ENCODE peak calls at places on chromosome 14, in ten cellular contexts. W is ovary, R is transverse colon, L is GM12878, S is stomach, G is HepG2, F is H1, T is K562, M is sigmoid colon, A is tibial nerve. E is an unnamed sample. For H3K36me3, the result is how much of the 10 kb centered on the place peaks cover.

GRCh38 chr14:102474934-102475333 is 34.6 kb downstream of the ANKRD9 start:
- DNase-seq in W (peak), R (peak), G (no peak), T (no peak), L (no peak), F (no peak), M (peak), S (peak), A (no peak), E (no peak)

GRCh38 chr14:70804556-70805162 is 4.7 kb downstream of the MAP3K9 start:
- DNase-seq in F (no peak), A (no peak), S (no peak), M (no peak), L (no peak), T (no peak), W (no peak), R (no peak), G (no peak), E (no peak)

GRCh38 chr14:49970474-49971147 is 77.7 kb downstream of the ARF6 start:
- DNase-seq in A (peak), T (peak), S (peak), W (no peak), M (no peak), L (no peak), F (no peak), G (no peak), R (no peak), E (no peak)

GRCh38 chr14:94158239-94158888 is 15.8 kb upstream of the PPP4R4 start:
- DNase-seq in L (no peak), S (no peak), R (no peak), W (no peak), G (no peak), F (no peak), M (no peak), A (no peak), T (no peak), E (peak)

GRCh38 chr14:50531595-50532501 is 521 bp downstream of the MAP4K5 start:
- DNase-seq in F (peak), L (no peak), M (peak), G (no peak), A (peak), R (peak), W (peak), T (peak), S (peak), E (no peak)

GRCh38 chr14:53109028-53109687 is 44.0 kb downstream of the DDHD1 start:
- DNase-seq in M (no peak), L (peak), F (no peak), S (no peak), A (no peak), G (no peak), W (no peak), R (peak), T (peak), E (no peak)

GRCh38 chr14:85421166-85421877 is 108.6 kb upstream of the FLRT2 start:
- DNase-seq in L (no peak), A (no peak), M (no peak), S (no peak), W (no peak), R (no peak), G (no peak), T (no peak), F (no peak), E (no peak)

GRCh38 chr14:49796025-49796424 is 28.1 kb downstream of the KLHDC2 start:
- DNase-seq in R (no peak), S (no peak), T (no peak), M (no peak), W (no peak), F (no peak), L (no peak), G (no peak), A (no peak), E (no peak)

GRCh38 chr14:43475762-43476161 is 1031.3 kb downstream of the FSCB start:
- DNase-seq in L (no peak), G (no peak), W (no peak), F (no peak), T (no peak), M (no peak), S (no peak), R (no peak), A (no peak), E (no peak)

GRCh38 chr14:99133563-99134332 is 138.2 kb downstream of the BCL11B start:
- DNase-seq in G (no peak), M (peak), T (no peak), A (peak), R (no peak), F (peak), L (no peak), W (no peak), S (peak), E (peak)

GRCh38 chr14:64089920-64090319 is 204.3 kb downstream of the ESR2 start:
- DNase-seq in L (no peak), G (no peak), M (no peak), F (no peak), A (no peak), T (no peak), S (no peak), W (no peak), R (no peak), E (no peak)

GRCh38 chr14:73280903-73281302 is 43.6 kb downstream of the PAPLN start:
- DNase-seq in W (no peak), S (no peak), A (no peak), F (no peak), R (no peak), G (no peak), M (no peak), T (no peak), L (no peak), E (no peak)

GRCh38 chr14:89391123-89391522 is 25.9 kb downstream of the FOXN3 start:
- DNase-seq in W (no peak), G (peak), R (no peak), F (no peak), T (no peak), A (no peak), L (no peak), M (peak), S (no peak), E (no peak)

GRCh38 chr14:69518341-69519101 is 34.0 kb downstream of the PLEKHD1 start:
- DNase-seq in S (no peak), M (no peak), A (no peak), L (no peak), W (no peak), G (no peak), T (no peak), R (no peak), F (no peak), E (no peak)

GRCh38 chr14:48391661-48392060 is 716.3 kb upstream of the MDGA2 start:
- DNase-seq in R (no peak), A (no peak), G (no peak), S (no peak), F (no peak), T (no peak), L (no peak), W (no peak), M (no peak), E (no peak)

GRCh38 chr14:40058916-40059897 is 627.0 kb upstream of the FBXO33 start:
- DNase-seq in F (no peak), G (no peak), M (no peak), W (no peak), S (no peak), R (no peak), L (no peak), T (no peak), A (no peak), E (no peak)

GRCh38 chr14:29536886-29537511 is 390.6 kb downstream of the PRKD1 start:
- DNase-seq in S (no peak), W (no peak), A (no peak), M (no peak), T (peak), R (no peak), L (no peak), F (no peak), G (peak), E (no peak)

GRCh38 chr14:101835166-101835557 is 73.7 kb downstream of the PPP2R5C start:
- DNase-seq in G (no peak), L (no peak), M (no peak), R (no peak), S (no peak), T (no peak), W (no peak), A (no peak), F (no peak), E (no peak)

GRCh38 chr14:28365510-28365909 is 401.1 kb upstream of the FOXG1 start:
- DNase-seq in A (no peak), F (no peak), R (no peak), S (no peak), T (no peak), M (no peak), W (no peak), L (no peak), G (no peak), E (no peak)

GRCh38 chr14:32010561-32011188 is 66.4 kb upstream of the ARHGAP5 start:
- DNase-seq in F (no peak), G (peak), A (no peak), R (no peak), M (no peak), T (peak), W (no peak), S (no peak), L (no peak), E (peak)

GRCh38 chr14:27688823-27689444 is 1077.7 kb upstream of the FOXG1 start:
- DNase-seq in S (no peak), W (no peak), A (no peak), F (no peak), T (no peak), M (no peak), R (no peak), G (no peak), L (no peak), E (no peak)

GRCh38 chr14:32367501-32367900 is 38.4 kb downstream of the AKAP6 start:
- DNase-seq in T (no peak), F (no peak), W (no peak), A (no peak), G (no peak), S (no peak), R (no peak), L (no peak), M (no peak), E (no peak)

GRCh38 chr14:87896393-87897380 is 96.3 kb downstream of the GALC start:
- DNase-seq in L (no peak), A (peak), G (peak), M (no peak), F (no peak), W (no peak), S (no peak), T (peak), R (no peak), E (no peak)

GRCh38 chr14:105064001-105064400 is 1.2 kb downstream of the GPR132 start:
- DNase-seq in T (no peak), F (no peak), R (no peak), W (no peak), M (no peak), S (no peak), L (no peak), G (no peak), A (no peak), E (no peak)

GRCh38 chr14:105066285-105067071 is 1.2 kb upstream of the GPR132 start:
- DNase-seq in R (no peak), L (no peak), T (no peak), F (no peak), A (no peak), M (no peak), W (no peak), S (no peak), G (no peak), E (no peak)

GRCh38 chr14:105064721-105065143 is 498 bp downstream of the GPR132 start:
- DNase-seq in W (no peak), R (peak), G (peak), M (peak), F (no peak), A (no peak), S (no peak), T (no peak), L (no peak), E (no peak)

GRCh38 chr14:105067140-105067968 is 2.1 kb upstream of the GPR132 start:
- DNase-seq in A (no peak), W (no peak), F (no peak), G (no peak), R (no peak), M (no peak), S (no peak), L (peak), T (no peak), E (no peak)

GRCh38 chr14:105065280-105066228 is at the start of gene GPR132:
- DNase-seq in A (no peak), G (no peak), S (peak), F (no peak), R (peak), W (no peak), M (peak), L (peak), T (no peak), E (no peak)
- H3K4me3 ChIP-seq in A (peak), G (no peak), S (peak), F (no peak), R (peak), W (no peak), M (no peak), L (peak), T (no peak), E (peak)

GRCh38 chr14:58645641-58646040 is 7.9 kb downstream of the DACT1 start:
- DNase-seq in T (no peak), R (no peak), M (no peak), G (no peak), A (no peak), S (no peak), F (no peak), L (no peak), W (no peak), E (no peak)
- H3K36me3 ChIP-seq in T (under half), R (under half), M (under half), G (under half), A (under half), S (half or more), F (under half), L (under half), W (under half), E (under half)

GRCh38 chr14:66087231-66087630 is 398.9 kb upstream of the CCDC196 start:
- DNase-seq in L (no peak), F (no peak), A (no peak), W (no peak), R (no peak), S (no peak), G (no peak), T (no peak), M (no peak), E (no peak)

GRCh38 chr14:66085662-66086061 is 400.5 kb upstream of the CCDC196 start:
- DNase-seq in G (no peak), W (no peak), F (no peak), R (no peak), L (no peak), M (no peak), T (no peak), S (no peak), A (no peak), E (no peak)

GRCh38 chr14:66085224-66085623 is 400.9 kb upstream of the CCDC196 start:
- DNase-seq in A (no peak), R (no peak), F (no peak), T (no peak), L (no peak), W (no peak), M (no peak), S (no peak), G (no peak), E (no peak)

GRCh38 chr14:66092748-66093147 is 393.4 kb upstream of the CCDC196 start:
- DNase-seq in L (no peak), M (no peak), W (no peak), F (no peak), R (no peak), A (no peak), G (no peak), S (no peak), T (no peak), E (no peak)

GRCh38 chr14:66088661-66089060 is 397.5 kb upstream of the CCDC196 start:
- DNase-seq in L (no peak), F (no peak), S (no peak), A (no peak), W (no peak), R (no peak), G (no peak), M (no peak), T (no peak), E (no peak)
- TF ChIP-seq EP300 in L (no peak), F (no peak), S (no peak), A (no peak), W (no peak), R (no peak), G (no peak), M (no peak), T (no peak), E (no peak)

DNA sequence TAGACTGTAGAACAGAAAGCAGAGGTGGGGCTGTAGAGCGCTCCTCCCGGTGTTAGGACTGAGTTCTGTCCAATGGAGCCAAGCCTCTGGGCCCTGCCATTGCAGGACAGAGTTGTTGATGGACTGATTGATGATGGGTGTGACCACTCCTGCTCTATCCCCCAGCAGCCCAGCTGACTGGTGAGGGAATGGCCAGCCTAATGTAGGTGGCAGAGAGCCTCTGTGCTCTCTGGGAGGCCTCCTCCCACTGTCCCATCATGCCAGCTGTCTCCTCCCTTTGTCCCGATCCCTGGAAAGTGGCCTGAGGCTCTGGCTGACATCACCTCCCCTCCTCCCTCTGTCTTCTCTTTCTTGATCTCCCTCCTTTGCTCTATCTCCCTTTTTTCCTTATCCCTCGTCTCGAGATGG is 804 bp downstream of the EFS start:
- DNase-seq in W (no peak), A (peak), G (no peak), R (no peak), M (no peak), F (no peak), L (no peak), S (no peak), T (no peak), E (no peak)
- H3K4me3 ChIP-seq in W (peak), A (peak), G (no peak), R (peak), M (peak), F (peak), L (no peak), S (peak), T (no peak), E (peak)

GRCh38 chr14:75667099-75667498 is 6.1 kb downstream of the TTLL5 start:
- DNase-seq in T (no peak), L (no peak), M (no peak), R (no peak), G (no peak), S (no peak), A (no peak), W (no peak), F (no peak), E (no peak)
- H3K36me3 ChIP-seq in T (under half), L (under half), M (under half), R (under half), G (under half), S (half or more), A (under half), W (under half), F (under half), E (under half)

GRCh38 chr14:97417331-97417730 is 620.1 kb downstream of the VRK1 start:
- DNase-seq in A (no peak), M (no peak), L (no peak), T (no peak), W (no peak), S (no peak), G (no peak), R (no peak), F (no peak), E (no peak)
- TF ChIP-seq EP300 in A (no peak), M (no peak), L (no peak), T (no peak), W (no peak), S (no peak), G (no peak), R (no peak), F (no peak), E (no peak)

DNA sequence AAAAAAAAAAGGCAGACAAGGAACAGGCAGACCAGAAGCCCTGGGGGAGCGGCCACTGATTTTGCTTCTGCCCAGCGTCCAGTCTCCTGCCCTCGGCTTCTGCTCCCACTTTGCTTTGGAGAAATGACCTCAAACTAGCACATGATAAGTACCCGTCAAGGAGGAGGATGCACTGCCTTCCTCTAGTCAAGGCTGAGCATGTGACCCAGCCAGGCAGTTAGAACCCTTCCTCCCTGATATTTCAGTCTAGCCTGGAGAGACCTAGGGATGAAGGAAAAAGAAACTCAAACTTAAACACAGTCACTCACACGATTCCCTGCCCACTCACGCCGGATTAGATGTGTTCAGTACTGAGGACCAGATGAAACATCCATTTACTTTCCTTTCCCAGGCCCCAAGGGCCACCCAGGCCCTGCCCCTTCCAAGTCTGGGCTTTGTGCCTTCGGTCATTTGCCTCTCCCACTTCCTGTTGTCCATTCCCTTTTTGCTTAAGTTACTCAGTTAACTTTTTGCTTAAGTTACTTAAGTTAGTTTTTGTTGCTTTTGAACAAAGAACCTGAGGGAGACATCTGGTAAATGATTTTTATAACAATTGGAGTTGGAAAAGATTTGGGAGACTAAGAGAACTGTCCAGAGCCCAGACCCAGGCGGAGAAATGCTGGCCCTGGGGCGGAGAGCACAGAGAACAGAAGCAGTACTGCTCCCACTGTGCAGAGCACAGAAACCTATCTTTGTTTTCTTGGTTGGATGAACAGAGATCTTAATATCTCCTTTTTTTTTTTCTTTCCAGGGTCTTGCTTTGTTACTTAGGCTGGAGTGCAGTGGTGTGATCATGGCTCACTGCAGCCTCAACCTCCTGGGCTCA is 23.0 kb upstream of the TTC7B start:
- DNase-seq in W (no peak), L (no peak), S (no peak), A (peak), G (no peak), R (no peak), T (no peak), M (peak), F (no peak), E (peak)
- H3K4me3 ChIP-seq in W (no peak), L (no peak), S (no peak), A (peak), G (no peak), R (no peak), T (no peak), M (no peak), F (no peak), E (peak)

GRCh38 chr14:30657606-30658163 is 35.6 kb downstream of the SCFD1 start:
- DNase-seq in R (no peak), M (no peak), L (no peak), W (no peak), G (peak), A (no peak), T (no peak), S (no peak), F (no peak), E (no peak)

GRCh38 chr14:30656190-30656632 is 34.1 kb downstream of the SCFD1 start:
- DNase-seq in S (no peak), A (peak), W (no peak), R (peak), T (peak), G (peak), M (no peak), L (peak), F (peak), E (no peak)

GRCh38 chr14:30655658-30656057 is 33.5 kb downstream of the SCFD1 start:
- DNase-seq in M (no peak), S (no peak), R (no peak), L (no peak), F (no peak), A (no peak), W (no peak), T (no peak), G (no peak), E (no peak)

GRCh38 chr14:30658645-30659044 is 36.5 kb downstream of the SCFD1 start:
- DNase-seq in M (no peak), F (no peak), T (no peak), W (no peak), S (no peak), G (no peak), R (no peak), A (no peak), L (no peak), E (no peak)

GRCh38 chr14:30657050-30657449 is 34.9 kb downstream of the SCFD1 start:
- DNase-seq in G (no peak), S (no peak), R (no peak), F (no peak), M (no peak), T (no peak), L (no peak), A (no peak), W (no peak), E (no peak)
- H3K36me3 ChIP-seq in G (half or more), S (half or more), R (under half), F (half or more), M (under half), T (half or more), L (under half), A (under half), W (under half), E (under half)

DNA sequence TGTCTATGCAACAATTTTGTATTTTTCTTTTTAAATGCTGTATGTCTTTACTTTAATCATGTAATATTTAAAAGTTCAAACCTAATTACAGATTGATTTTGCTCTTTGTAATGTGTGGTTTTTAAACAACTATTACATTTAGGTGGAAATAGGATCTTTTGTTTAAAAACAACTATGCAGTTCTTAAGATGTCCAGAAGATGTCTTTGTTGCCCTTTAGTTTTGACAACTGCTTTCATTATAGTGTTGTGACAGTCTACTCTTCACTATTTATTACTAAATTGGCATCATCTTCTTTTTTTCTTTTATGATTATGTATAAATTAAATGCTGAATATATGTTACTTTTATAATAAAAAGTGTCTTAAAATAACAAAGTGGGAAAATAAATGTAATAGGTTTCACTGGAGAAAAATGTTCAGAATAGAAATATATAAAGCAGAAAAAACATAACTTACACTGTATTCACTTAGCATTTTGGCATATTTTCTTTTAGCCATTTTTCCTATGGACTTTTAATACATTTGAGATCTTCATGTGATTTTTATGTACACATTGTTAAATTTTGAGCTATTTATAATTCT is 27.1 kb upstream of the PCNX4 start:
- DNase-seq in G (peak), A (no peak), M (no peak), S (no peak), W (no peak), T (peak), L (peak), F (no peak), R (no peak), E (no peak)
- TF ChIP-seq EP300 in G (no peak), A (no peak), M (no peak), S (no peak), W (no peak), T (no peak), L (no peak), F (no peak), R (no peak), E (no peak)

E was measured in esophagus muscularis mucosa.